ENCODE peak calls at places on chromosomes 12 and 14, in ten cellular contexts. Q, L, P, K, Z, C, A, O, B and H are unnamed samples.

GRCh38 chr14:45679852-45680251 is 426.9 kb upstream of the MIS18BP1 start:
- DNase-seq in L (no peak), B (no peak), K (no peak), O (no peak), Q (no peak), C (no peak), P (no peak), Z (peak; percentile 74), A (peak; percentile 71), H (no peak)

GRCh38 chr12:65004270-65004669 is 116.8 kb downstream of the WIF1 start:
- DNase-seq in L (no peak), P (no peak), B (no peak), Z (peak; percentile 11), O (no peak), C (no peak), A (no peak), Q (no peak), K (no peak), H (no peak)

GRCh38 chr14:31716208-31716607 is 155.0 kb downstream of the NUBPL start:
- DNase-seq in Z (no peak), P (no peak), Q (no peak), O (no peak), A (no peak), K (no peak), B (no peak), C (no peak), L (no peak), H (no peak)

GRCh38 chr12:32155041-32155440 is 48.4 kb downstream of the BICD1 start:
- DNase-seq in O (no peak), A (no peak), P (no peak), L (no peak), B (no peak), Z (no peak), K (no peak), C (no peak), Q (no peak), H (no peak)

GRCh38 chr14:91750634-91751198 is 18.8 kb upstream of the CATSPERB start:
- DNase-seq in Z (no peak), K (no peak), B (no peak), L (no peak), A (no peak), P (no peak), Q (no peak), O (no peak), C (no peak), H (no peak)

GRCh38 chr12:80472912-80473500 is 29.0 kb downstream of the PTPRQ start:
- DNase-seq in P (peak; percentile 37), B (no peak), Q (no peak), Z (peak; percentile 56), K (peak; percentile 1), C (peak; percentile 4), O (peak; percentile 29), A (peak; percentile 85), L (no peak), H (peak; percentile 15)

GRCh38 chr12:49662998-49663843 is 39.9 kb downstream of the PRPF40B start:
- DNase-seq in A (peak; percentile 97), Q (peak; percentile 64), K (peak; percentile 89), L (peak; percentile 43), C (peak; percentile 90), P (peak; percentile 88), O (peak; percentile 88), B (peak; percentile 68), Z (peak; percentile 37), H (peak; percentile 53)

GRCh38 chr12:119090865-119091264 is 87.9 kb upstream of the HSPB8 start:
- DNase-seq in C (no peak), Q (no peak), A (no peak), P (no peak), L (no peak), K (no peak), O (no peak), Z (no peak), B (no peak), H (no peak)

GRCh38 chr12:14216405-14217294 is 148.8 kb upstream of the ATF7IP start:
- DNase-seq in Q (no peak), C (peak; percentile 16), A (peak; percentile 33), K (peak; percentile 26), O (no peak), B (no peak), Z (peak; percentile 55), P (no peak), L (no peak), H (no peak)

GRCh38 chr12:70049596-70050360 is 193.5 kb upstream of the CNOT2 start:
- DNase-seq in A (no peak), Q (no peak), Z (no peak), B (no peak), L (no peak), O (peak; percentile 33), K (peak; percentile 24), P (peak; percentile 10), C (peak; percentile 78), H (no peak)

GRCh38 chr14:76938092-76938500 is 90.4 kb downstream of the IRF2BPL start:
- DNase-seq in K (no peak), A (no peak), Z (no peak), O (no peak), Q (no peak), P (no peak), B (no peak), L (no peak), C (no peak), H (no peak)

GRCh38 chr14:48125654-48126053 is 450.2 kb upstream of the MDGA2 start:
- DNase-seq in L (no peak), O (no peak), C (no peak), K (no peak), P (no peak), Q (no peak), Z (no peak), B (no peak), A (no peak), H (no peak)

GRCh38 chr14:74501691-74502090 is 8.1 kb downstream of the ISCA2 start:
- DNase-seq in O (no peak), K (no peak), B (no peak), P (no peak), Z (no peak), C (no peak), Q (no peak), A (no peak), L (no peak), H (no peak)

GRCh38 chr14:78443834-78444233 is 273.7 kb downstream of the NRXN3 start:
- DNase-seq in P (no peak), A (no peak), C (no peak), Q (no peak), Z (no peak), K (no peak), L (no peak), B (no peak), O (no peak), H (no peak)

GRCh38 chr12:28212182-28212581 is 21.9 kb downstream of the CCDC91 start:
- DNase-seq in P (no peak), Z (no peak), B (no peak), A (no peak), L (no peak), C (no peak), Q (no peak), O (no peak), K (no peak), H (no peak)

GRCh38 chr12:8823565-8824300 is 1.3 kb downstream of the A2ML1 start:
- DNase-seq in L (no peak), B (no peak), C (no peak), K (no peak), P (peak; percentile 48), Z (no peak), Q (no peak), A (peak; percentile 34), O (peak; percentile 11), H (peak; percentile 55)

GRCh38 chr12:3336606-3337311 is 154.2 kb upstream of the PRMT8 start:
- DNase-seq in K (no peak), C (no peak), Z (no peak), L (no peak), Q (no peak), A (no peak), O (no peak), P (peak; percentile 96), B (no peak), H (peak; percentile 83)

GRCh38 chr12:119528241-119528640 is 65.3 kb upstream of the TMEM233 start:
- DNase-seq in B (no peak), L (no peak), Z (peak; percentile 53), A (no peak), O (no peak), K (no peak), C (no peak), Q (no peak), P (no peak), H (no peak)

GRCh38 chr12:49230176-49230575 is 34.7 kb upstream of the TUBA1C start:
- DNase-seq in Z (no peak), P (no peak), O (no peak), Q (no peak), C (no peak), B (no peak), L (no peak), K (no peak), A (no peak), H (no peak)

GRCh38 chr12:132603240-132604107 is 6.9 kb downstream of the LRCOL1 start:
- DNase-seq in Q (no peak), O (no peak), C (no peak), B (no peak), Z (no peak), A (no peak), P (no peak), L (no peak), K (no peak), H (no peak)

GRCh38 chr14:90781876-90782275 is 34.4 kb downstream of the TTC7B start:
- DNase-seq in C (no peak), P (no peak), K (no peak), L (no peak), B (no peak), A (no peak), Z (no peak), Q (no peak), O (no peak), H (no peak)

GRCh38 chr14:69346710-69347109 is 51.4 kb downstream of the ERH start:
- DNase-seq in Q (no peak), B (no peak), Z (no peak), K (no peak), L (no peak), C (no peak), O (peak; percentile 55), P (no peak), A (peak; percentile 39), H (no peak)

GRCh38 chr14:75471059-75471458 is 43.2 kb downstream of the JDP2 start:
- DNase-seq in B (no peak), A (no peak), K (no peak), Q (no peak), O (no peak), Z (no peak), C (no peak), P (no peak), L (no peak), H (no peak)

GRCh38 chr12:2118481-2119255 is 65.9 kb downstream of the CACNA1C start:
- DNase-seq in B (no peak), Z (no peak), Q (no peak), K (no peak), O (no peak), P (no peak), A (no peak), L (no peak), C (no peak), H (no peak)

GRCh38 chr14:76820700-76821099 is 5.5 kb upstream of the LRRC74A start:
- DNase-seq in Q (no peak), K (no peak), L (no peak), O (no peak), Z (no peak), P (no peak), C (no peak), A (no peak), B (no peak), H (no peak)

GRCh38 chr14:50531595-50532501 is 521 bp downstream of the MAP4K5 start:
- DNase-seq in P (peak; percentile 38), Z (peak; percentile 65), K (peak; percentile 19), O (peak; percentile 50), A (peak; percentile 64), B (peak; percentile 2), C (peak; percentile 28), L (no peak), Q (peak; percentile 16), H (peak; percentile 41)

GRCh38 chr14:102764220-102764671 is 13.0 kb upstream of the TRAF3 start:
- DNase-seq in C (no peak), O (peak; percentile 85), A (no peak), Q (no peak), Z (no peak), L (no peak), P (no peak), K (no peak), B (no peak), H (no peak)

GRCh38 chr12:12214201-12214600 is 52.6 kb downstream of the LRP6 start:
- DNase-seq in K (no peak), L (no peak), Q (no peak), Z (no peak), P (no peak), A (no peak), B (no peak), O (no peak), C (no peak), H (no peak)